ENCODE peak calls at places on chromosome 17, in six cellular contexts. V is body of pancreas, K is prostate gland, S is esophagus squamous epithelium, F is uterus, R is A549. J is an unnamed sample.

GRCh38 chr17:71615820-71616219 is 505.0 kb upstream of the SOX9 start:
- DNase-seq in K (no peak), R (no peak), S (no peak), V (no peak), F (no peak), J (no peak)

GRCh38 chr17:32483451-32484019 is 3.3 kb upstream of the CDK5R1 start:
- DNase-seq in K (peak), F (peak), S (no peak), V (peak), R (peak), J (peak)

GRCh38 chr17:77644981-77645380 is 313.5 kb upstream of the TNRC6C start:
- DNase-seq in K (no peak), V (no peak), R (no peak), F (no peak), S (no peak), J (no peak)

GRCh38 chr17:57135026-57135747 is 50.1 kb downstream of the AKAP1 start:
- DNase-seq in S (no peak), R (no peak), V (no peak), K (no peak), F (no peak), J (no peak)

GRCh38 chr17:53749178-53749577 is 73.5 kb upstream of the KIF2B start:
- DNase-seq in F (no peak), K (no peak), V (peak), S (no peak), R (no peak), J (peak)

GRCh38 chr17:76566988-76567431 is 18.6 kb downstream of the ST6GALNAC2 start:
- DNase-seq in R (no peak), S (no peak), K (no peak), F (no peak), V (no peak), J (no peak)

GRCh38 chr17:67531291-67531690 is 154.2 kb downstream of the PITPNC1 start:
- DNase-seq in F (no peak), K (no peak), V (peak), S (no peak), R (no peak), J (no peak)

GRCh38 chr17:30565073-30565935 is 88.1 kb downstream of the GOSR1 start:
- DNase-seq in S (no peak), V (no peak), R (peak), F (no peak), K (no peak), J (no peak)

GRCh38 chr17:77228224-77229215 is 87.8 kb downstream of the SEC14L1 start:
- DNase-seq in V (no peak), R (no peak), F (no peak), S (no peak), K (no peak), J (no peak)

GRCh38 chr17:82228842-82229685 is at the start of gene SLC16A3:
- DNase-seq in V (no peak), F (peak), R (peak), K (no peak), S (no peak), J (peak)
- TF ChIP-seq POLR2A in V (no peak), F (peak), R (peak), K (peak), S (no peak), J (peak)

GRCh38 chr17:13421581-13421980 is 180.1 kb downstream of the HS3ST3A1 start:
- DNase-seq in S (no peak), R (no peak), K (no peak), V (no peak), F (no peak), J (no peak)
- TF ChIP-seq POLR2A in S (no peak), R (no peak), K (no peak), V (no peak), F (no peak), J (no peak)

GRCh38 chr17:42307362-42307927 is 19.1 kb downstream of the STAT5A start:
- DNase-seq in K (no peak), F (no peak), S (no peak), V (no peak), R (no peak), J (no peak)
- TF ChIP-seq POLR2A in K (no peak), F (no peak), S (no peak), V (no peak), R (no peak), J (no peak)

GRCh38 chr17:75273968-75274708 is 3.1 kb upstream of the MIF4GD start:
- DNase-seq in R (peak), F (no peak), S (no peak), V (no peak), K (no peak), J (peak)
- TF ChIP-seq POLR2A in R (peak), F (no peak), S (no peak), V (no peak), K (no peak), J (no peak)

DNA sequence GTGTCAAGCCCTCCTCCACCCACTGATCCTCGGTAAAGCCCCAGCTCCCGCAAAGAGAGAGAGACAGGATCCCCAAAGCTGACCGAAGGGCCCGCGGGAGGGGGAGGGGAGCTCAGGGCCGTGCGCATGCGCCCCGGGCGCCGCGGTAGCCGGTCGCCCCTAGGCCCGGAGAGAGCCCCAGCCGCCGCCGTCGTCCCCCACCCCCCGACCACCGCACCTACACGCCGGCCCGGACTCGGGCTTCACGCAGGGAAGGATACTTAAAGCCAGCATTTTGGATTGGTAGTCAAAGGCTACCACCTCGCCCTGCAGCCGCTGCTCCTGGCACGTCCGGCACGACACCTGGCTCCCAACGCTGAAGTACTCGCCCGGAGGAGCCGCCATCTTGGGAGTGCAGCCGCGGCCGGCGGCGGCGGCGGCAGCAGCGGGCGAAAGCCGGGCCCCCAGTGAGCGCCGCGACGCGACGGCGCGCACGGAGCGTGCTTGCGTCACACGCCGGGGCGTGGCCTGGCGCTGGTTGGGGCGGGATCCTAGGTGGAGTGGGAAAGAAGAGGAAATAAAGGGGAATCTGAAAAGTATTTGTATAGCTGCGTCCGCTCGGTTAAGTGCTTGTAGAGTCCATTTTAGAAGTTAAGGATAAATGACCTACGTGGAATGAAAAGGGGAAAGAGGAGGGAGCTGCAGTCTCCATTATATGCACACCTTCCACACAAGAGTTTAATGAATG is at the start of gene LSM12:
- DNase-seq in R (peak), K (peak), V (peak), F (peak), S (no peak), J (peak)
- TF ChIP-seq POLR2A in R (peak), K (peak), V (peak), F (peak), S (no peak), J (peak)

GRCh38 chr17:45293413-45294211 is 23.2 kb downstream of the MAP3K14 start:
- DNase-seq in K (peak), R (peak), S (no peak), F (peak), V (peak), J (no peak)
- TF ChIP-seq POLR2A in K (no peak), R (no peak), S (no peak), F (no peak), V (no peak), J (no peak)

GRCh38 chr17:6997171-6997570 is 1.3 kb downstream of the ALOX12 start:
- DNase-seq in R (no peak), V (no peak), S (no peak), F (no peak), K (no peak), J (no peak)
- TF ChIP-seq POLR2A in R (no peak), V (no peak), S (no peak), F (no peak), K (no peak), J (no peak)

J was measured in erythroblast.